ENCODE peak calls at places on chromosomes 4 and X, in seven cellular contexts. One of them, this sample, is unnamed.

GRCh38 chr4:122152699-122153328 is 683 bp downstream of the BLTP1 start:
- DNase-seq in pons: peak
- DNase-seq in CD8-positive, alpha-beta memory T cell: peak
- DNase-seq in posterior cingulate gyrus: peak
- DNase-seq in amygdala: peak
- DNase-seq in GM04504: no peak
- DNase-seq in mesothelial cell of epicardium: peak
- DNase-seq in this sample: peak

GRCh38 chrX:152632445-152633097 is 5.1 kb upstream of the GABRQ start:
- DNase-seq in pons: peak
- DNase-seq in CD8-positive, alpha-beta memory T cell: peak
- DNase-seq in posterior cingulate gyrus: peak
- DNase-seq in amygdala: peak
- DNase-seq in GM04504: peak
- DNase-seq in mesothelial cell of epicardium: peak
- DNase-seq in this sample: peak

GRCh38 chr4:16752150-16752549 is 146.3 kb downstream of the LDB2 start:
- DNase-seq in pons: peak
- DNase-seq in CD8-positive, alpha-beta memory T cell: no peak
- DNase-seq in posterior cingulate gyrus: no peak
- DNase-seq in amygdala: no peak
- DNase-seq in GM04504: no peak
- DNase-seq in mesothelial cell of epicardium: no peak
- DNase-seq in this sample: peak

GRCh38 chrX:56564182-56564885 is 907 bp downstream of the UBQLN2 start:
- DNase-seq in pons: peak
- DNase-seq in CD8-positive, alpha-beta memory T cell: no peak
- DNase-seq in posterior cingulate gyrus: no peak
- DNase-seq in amygdala: peak
- DNase-seq in GM04504: peak
- DNase-seq in mesothelial cell of epicardium: peak
- DNase-seq in this sample: peak

GRCh38 chr4:94559351-94559806 is 107.6 kb downstream of the PDLIM5 start:
- DNase-seq in pons: no peak
- DNase-seq in CD8-positive, alpha-beta memory T cell: no peak
- DNase-seq in posterior cingulate gyrus: no peak
- DNase-seq in amygdala: no peak
- DNase-seq in GM04504: peak
- DNase-seq in mesothelial cell of epicardium: no peak
- DNase-seq in this sample: peak

GRCh38 chrX:46554942-46555341 is 9.7 kb upstream of the ZNF674 start:
- DNase-seq in pons: no peak
- DNase-seq in CD8-positive, alpha-beta memory T cell: no peak
- DNase-seq in posterior cingulate gyrus: no peak
- DNase-seq in amygdala: no peak
- DNase-seq in GM04504: no peak
- DNase-seq in mesothelial cell of epicardium: no peak
- DNase-seq in this sample: peak

GRCh38 chrX:40570346-40571093 is 10.2 kb upstream of the ATP6AP2 start:
- DNase-seq in pons: peak
- DNase-seq in CD8-positive, alpha-beta memory T cell: no peak
- DNase-seq in posterior cingulate gyrus: no peak
- DNase-seq in amygdala: no peak
- DNase-seq in GM04504: no peak
- DNase-seq in mesothelial cell of epicardium: no peak
- DNase-seq in this sample: no peak

GRCh38 chr4:99815597-99816011 is 1.0 kb upstream of the DAPP1 start:
- DNase-seq in pons: no peak
- DNase-seq in CD8-positive, alpha-beta memory T cell: no peak
- DNase-seq in posterior cingulate gyrus: no peak
- DNase-seq in amygdala: no peak
- DNase-seq in GM04504: no peak
- DNase-seq in mesothelial cell of epicardium: no peak
- DNase-seq in this sample: peak

GRCh38 chr4:165583341-165583740 is 204.5 kb downstream of the CPE start:
- DNase-seq in pons: no peak
- DNase-seq in CD8-positive, alpha-beta memory T cell: no peak
- DNase-seq in posterior cingulate gyrus: no peak
- DNase-seq in amygdala: no peak
- DNase-seq in GM04504: no peak
- DNase-seq in mesothelial cell of epicardium: no peak
- DNase-seq in this sample: peak

GRCh38 chr4:40423735-40424134 is 88.6 kb downstream of the CHRNA9 start:
- DNase-seq in pons: no peak
- DNase-seq in CD8-positive, alpha-beta memory T cell: no peak
- DNase-seq in posterior cingulate gyrus: no peak
- DNase-seq in amygdala: no peak
- DNase-seq in GM04504: peak
- DNase-seq in mesothelial cell of epicardium: no peak
- DNase-seq in this sample: no peak

GRCh38 chr4:38365748-38366310 is 298.2 kb upstream of the KLF3 start:
- DNase-seq in pons: no peak
- DNase-seq in CD8-positive, alpha-beta memory T cell: no peak
- DNase-seq in posterior cingulate gyrus: no peak
- DNase-seq in amygdala: no peak
- DNase-seq in GM04504: no peak
- DNase-seq in mesothelial cell of epicardium: no peak
- DNase-seq in this sample: no peak

GRCh38 chr4:52244103-52244772 is 193.1 kb downstream of the SPATA18 start:
- DNase-seq in pons: no peak
- DNase-seq in CD8-positive, alpha-beta memory T cell: no peak
- DNase-seq in posterior cingulate gyrus: no peak
- DNase-seq in amygdala: no peak
- DNase-seq in GM04504: no peak
- DNase-seq in mesothelial cell of epicardium: no peak
- DNase-seq in this sample: no peak

GRCh38 chr4:57249083-57249482 is 138.9 kb upstream of the IGFBP7 start:
- DNase-seq in pons: no peak
- DNase-seq in CD8-positive, alpha-beta memory T cell: no peak
- DNase-seq in posterior cingulate gyrus: no peak
- DNase-seq in amygdala: no peak
- DNase-seq in GM04504: no peak
- DNase-seq in mesothelial cell of epicardium: no peak
- DNase-seq in this sample: peak

GRCh38 chr4:148397771-148398170 is 44.4 kb downstream of the NR3C2 start:
- DNase-seq in pons: no peak
- DNase-seq in CD8-positive, alpha-beta memory T cell: no peak
- DNase-seq in posterior cingulate gyrus: no peak
- DNase-seq in amygdala: no peak
- DNase-seq in GM04504: no peak
- DNase-seq in mesothelial cell of epicardium: no peak
- DNase-seq in this sample: no peak

GRCh38 chr4:128590034-128590740 is 219.3 kb upstream of the JADE1 start:
- DNase-seq in pons: no peak
- DNase-seq in CD8-positive, alpha-beta memory T cell: no peak
- DNase-seq in posterior cingulate gyrus: no peak
- DNase-seq in amygdala: no peak
- DNase-seq in GM04504: no peak
- DNase-seq in mesothelial cell of epicardium: no peak
- DNase-seq in this sample: no peak

GRCh38 chrX:12747433-12747832 is 43.8 kb upstream of the PRPS2 start:
- DNase-seq in pons: no peak
- DNase-seq in CD8-positive, alpha-beta memory T cell: no peak
- DNase-seq in posterior cingulate gyrus: no peak
- DNase-seq in amygdala: no peak
- DNase-seq in GM04504: no peak
- DNase-seq in mesothelial cell of epicardium: no peak
- DNase-seq in this sample: no peak

GRCh38 chr4:138449938-138450337 is 207.8 kb upstream of the SLC7A11 start:
- DNase-seq in pons: peak
- DNase-seq in CD8-positive, alpha-beta memory T cell: no peak
- DNase-seq in posterior cingulate gyrus: no peak
- DNase-seq in amygdala: no peak
- DNase-seq in GM04504: no peak
- DNase-seq in mesothelial cell of epicardium: no peak
- DNase-seq in this sample: no peak

GRCh38 chrX:11464360-11464759 is 171.1 kb downstream of the AMELX start:
- DNase-seq in pons: no peak
- DNase-seq in CD8-positive, alpha-beta memory T cell: no peak
- DNase-seq in posterior cingulate gyrus: no peak
- DNase-seq in amygdala: no peak
- DNase-seq in GM04504: no peak
- DNase-seq in mesothelial cell of epicardium: no peak
- DNase-seq in this sample: no peak

GRCh38 chrX:39911278-39911897 is 186.4 kb downstream of the BCOR start:
- DNase-seq in pons: no peak
- DNase-seq in CD8-positive, alpha-beta memory T cell: no peak
- DNase-seq in posterior cingulate gyrus: no peak
- DNase-seq in amygdala: no peak
- DNase-seq in GM04504: no peak
- DNase-seq in mesothelial cell of epicardium: no peak
- DNase-seq in this sample: no peak

GRCh38 chr4:56086073-56086521 is 137.4 kb downstream of the CEP135 start:
- DNase-seq in pons: no peak
- DNase-seq in CD8-positive, alpha-beta memory T cell: no peak
- DNase-seq in posterior cingulate gyrus: no peak
- DNase-seq in amygdala: no peak
- DNase-seq in GM04504: no peak
- DNase-seq in mesothelial cell of epicardium: no peak
- DNase-seq in this sample: no peak

GRCh38 chr4:26263165-26263564 is 57.6 kb upstream of the RBPJ start:
- DNase-seq in pons: no peak
- DNase-seq in CD8-positive, alpha-beta memory T cell: no peak
- DNase-seq in posterior cingulate gyrus: no peak
- DNase-seq in amygdala: no peak
- DNase-seq in GM04504: no peak
- DNase-seq in mesothelial cell of epicardium: no peak
- DNase-seq in this sample: peak

GRCh38 chr4:71270901-71271300 is 67.9 kb upstream of the SLC4A4 start:
- DNase-seq in pons: no peak
- DNase-seq in CD8-positive, alpha-beta memory T cell: peak
- DNase-seq in posterior cingulate gyrus: no peak
- DNase-seq in amygdala: no peak
- DNase-seq in GM04504: no peak
- DNase-seq in mesothelial cell of epicardium: no peak
- DNase-seq in this sample: peak

GRCh38 chr4:145734051-145734450 is 54.1 kb downstream of the C4orf51 start:
- DNase-seq in pons: peak
- DNase-seq in CD8-positive, alpha-beta memory T cell: no peak
- DNase-seq in posterior cingulate gyrus: no peak
- DNase-seq in amygdala: no peak
- DNase-seq in GM04504: no peak
- DNase-seq in mesothelial cell of epicardium: no peak
- DNase-seq in this sample: peak

GRCh38 chrX:31228415-31228832 is 156.6 kb upstream of the FTHL17 start:
- DNase-seq in pons: no peak
- DNase-seq in CD8-positive, alpha-beta memory T cell: no peak
- DNase-seq in posterior cingulate gyrus: no peak
- DNase-seq in amygdala: no peak
- DNase-seq in GM04504: peak
- DNase-seq in mesothelial cell of epicardium: no peak
- DNase-seq in this sample: no peak

GRCh38 chr4:65943076-65943475 is 272.8 kb upstream of the EPHA5 start:
- DNase-seq in pons: no peak
- DNase-seq in CD8-positive, alpha-beta memory T cell: no peak
- DNase-seq in posterior cingulate gyrus: no peak
- DNase-seq in amygdala: no peak
- DNase-seq in GM04504: no peak
- DNase-seq in mesothelial cell of epicardium: no peak
- DNase-seq in this sample: peak

GRCh38 chrX:64908121-64908520 is 68.1 kb downstream of the ZC4H2 start:
- DNase-seq in pons: no peak
- DNase-seq in CD8-positive, alpha-beta memory T cell: no peak
- DNase-seq in posterior cingulate gyrus: no peak
- DNase-seq in amygdala: no peak
- DNase-seq in GM04504: no peak
- DNase-seq in mesothelial cell of epicardium: no peak
- DNase-seq in this sample: no peak

GRCh38 chr4:140095694-140096482 is 58.1 kb downstream of the MAML3 start:
- DNase-seq in pons: peak
- DNase-seq in CD8-positive, alpha-beta memory T cell: no peak
- DNase-seq in posterior cingulate gyrus: no peak
- DNase-seq in amygdala: no peak
- DNase-seq in GM04504: peak
- DNase-seq in mesothelial cell of epicardium: no peak
- DNase-seq in this sample: peak

GRCh38 chrX:74419861-74420193 is 1.5 kb upstream of the SLC16A2 start:
- DNase-seq in pons: no peak
- DNase-seq in CD8-positive, alpha-beta memory T cell: no peak
- DNase-seq in posterior cingulate gyrus: no peak
- DNase-seq in amygdala: no peak
- DNase-seq in GM04504: no peak
- DNase-seq in mesothelial cell of epicardium: no peak
- DNase-seq in this sample: peak

GRCh38 chr4:1043658-1044468 is 32.4 kb downstream of the FGFRL1 start:
- DNase-seq in pons: peak
- DNase-seq in CD8-positive, alpha-beta memory T cell: no peak
- DNase-seq in posterior cingulate gyrus: peak
- DNase-seq in amygdala: no peak
- DNase-seq in GM04504: peak
- DNase-seq in mesothelial cell of epicardium: peak
- DNase-seq in this sample: peak

GRCh38 chr4:150236626-150237025 is 158.4 kb downstream of the DCLK2 start:
- DNase-seq in pons: no peak
- DNase-seq in CD8-positive, alpha-beta memory T cell: no peak
- DNase-seq in posterior cingulate gyrus: no peak
- DNase-seq in amygdala: no peak
- DNase-seq in GM04504: no peak
- DNase-seq in mesothelial cell of epicardium: no peak
- DNase-seq in this sample: peak

GRCh38 chr4:32689520-32689919 is 1969.4 kb downstream of the PCDH7 start:
- DNase-seq in pons: no peak
- DNase-seq in CD8-positive, alpha-beta memory T cell: no peak
- DNase-seq in posterior cingulate gyrus: no peak
- DNase-seq in amygdala: no peak
- DNase-seq in GM04504: no peak
- DNase-seq in mesothelial cell of epicardium: no peak
- DNase-seq in this sample: peak

GRCh38 chr4:7425171-7425570 is 9.6 kb downstream of the PSAPL1 start:
- DNase-seq in pons: no peak
- DNase-seq in CD8-positive, alpha-beta memory T cell: no peak
- DNase-seq in posterior cingulate gyrus: peak
- DNase-seq in amygdala: no peak
- DNase-seq in GM04504: no peak
- DNase-seq in mesothelial cell of epicardium: peak
- DNase-seq in this sample: no peak

GRCh38 chrX:8183281-8183680 is 12.2 kb upstream of the VCX2 start:
- DNase-seq in pons: no peak
- DNase-seq in CD8-positive, alpha-beta memory T cell: no peak
- DNase-seq in posterior cingulate gyrus: no peak
- DNase-seq in amygdala: no peak
- DNase-seq in GM04504: no peak
- DNase-seq in mesothelial cell of epicardium: no peak
- DNase-seq in this sample: no peak

GRCh38 chr4:78876568-78877320 is 62.5 kb downstream of the PAQR3 start:
- DNase-seq in pons: no peak
- DNase-seq in CD8-positive, alpha-beta memory T cell: no peak
- DNase-seq in posterior cingulate gyrus: no peak
- DNase-seq in amygdala: no peak
- DNase-seq in GM04504: no peak
- DNase-seq in mesothelial cell of epicardium: no peak
- DNase-seq in this sample: no peak

GRCh38 chrX:83022020-83022419 is 486.1 kb upstream of the POU3F4 start:
- DNase-seq in pons: no peak
- DNase-seq in CD8-positive, alpha-beta memory T cell: no peak
- DNase-seq in posterior cingulate gyrus: no peak
- DNase-seq in amygdala: no peak
- DNase-seq in GM04504: no peak
- DNase-seq in mesothelial cell of epicardium: no peak
- DNase-seq in this sample: peak